ENCODE peak calls at places on chromosomes 7 and 10, in ten cellular contexts. N is AG04449; T is HuH-7.5; Z is stimulated activated CD4-positive, alpha-beta T cell treated with anti-CD3 and anti-CD28 coated beads, Interleukin-12 subunit alpha, Interleukin-12 subunit beta, amount 100 ng/mL, for 48 hours; S is astrocyte of the hippocampus; A is LoVo; X is T-cell; J is mucosa of gallbladder; G is activated CD8-positive, alpha-beta memory T cell treated with anti-CD3 and anti-CD28 coated beads for 24 hours; W is GM04504. U is an unnamed sample.

GRCh38 chr10:68804692-68805091 is 22.6 kb upstream of the STOX1 start:
- DNase-seq in G (no peak), A (no peak), S (no peak), J (no peak), Z (no peak), X (no peak), N (no peak), W (no peak), T (no peak), U (no peak)

GRCh38 chr10:109975251-109975650 is 32.5 kb upstream of the ADD3 start:
- DNase-seq in G (no peak), Z (no peak), S (no peak), A (no peak), J (no peak), X (no peak), N (no peak), T (no peak), W (no peak), U (no peak)

GRCh38 chr7:78203042-78203720 is 404.6 kb downstream of the PHTF2 start:
- DNase-seq in S (peak), W (no peak), A (no peak), Z (no peak), X (no peak), G (no peak), T (no peak), J (no peak), N (no peak), U (no peak)

GRCh38 chr7:50477640-50478039 is 27.5 kb upstream of the FIGNL1 start:
- DNase-seq in A (no peak), Z (no peak), G (no peak), J (no peak), X (no peak), S (no peak), W (no peak), T (no peak), N (no peak), U (no peak)

GRCh38 chr7:36794689-36795088 is 70.4 kb upstream of the AOAH start:
- DNase-seq in J (no peak), X (no peak), N (no peak), S (no peak), T (no peak), W (no peak), Z (no peak), G (no peak), A (peak), U (no peak)

GRCh38 chr7:119281181-119281846 is 991.7 kb upstream of the KCND2 start:
- DNase-seq in N (no peak), J (no peak), X (no peak), A (no peak), T (no peak), W (no peak), S (no peak), Z (no peak), G (no peak), U (no peak)

GRCh38 chr10:113610636-113611601 is 52.9 kb downstream of the NRAP start:
- DNase-seq in J (no peak), S (peak), Z (no peak), X (no peak), N (no peak), T (no peak), A (no peak), G (no peak), W (no peak), U (no peak)

GRCh38 chr7:79820387-79820786 is 314.2 kb upstream of the GNAI1 start:
- DNase-seq in J (peak), T (no peak), X (no peak), G (no peak), W (peak), A (no peak), S (peak), N (no peak), Z (no peak), U (no peak)

GRCh38 chr10:76150139-76150885 is 718.9 kb downstream of the LRMDA start:
- DNase-seq in G (no peak), Z (no peak), W (no peak), A (no peak), N (no peak), J (no peak), T (no peak), X (no peak), S (peak), U (no peak)

GRCh38 chr10:69732147-69732825 is 69.4 kb upstream of the COL13A1 start:
- DNase-seq in N (no peak), Z (no peak), A (no peak), J (no peak), W (no peak), G (no peak), T (no peak), S (no peak), X (no peak), U (no peak)

GRCh38 chr10:27464993-27465392 is 39.1 kb upstream of the RAB18 start:
- DNase-seq in J (no peak), A (no peak), T (no peak), G (no peak), X (no peak), N (no peak), Z (no peak), S (no peak), W (no peak), U (no peak)

GRCh38 chr10:13707156-13707881 is 120.6 kb downstream of the PRPF18 start:
- DNase-seq in N (no peak), X (peak), A (no peak), Z (no peak), T (no peak), W (peak), G (peak), S (peak), J (peak), U (peak)

GRCh38 chr7:24573554-24574338 is 494 bp downstream of the PALS2 start:
- DNase-seq in G (peak), S (peak), N (no peak), A (peak), X (peak), W (no peak), Z (no peak), T (peak), J (peak), U (peak)